ENCODE peak calls at places on chromosomes 6 and 20, in nine cellular contexts. Y is SW480, X is HFF-Myc, H is HL-60, A is GM06990, P is globus pallidus, J is ureter, K is nucleus accumbens, B is bronchial epithelial cell. U is an unnamed sample.

GRCh38 chr6:120431841-120432240 is 902.4 kb downstream of the TBC1D32 start:
- DNase-seq in Y (no peak), X (no peak), H (no peak), A (no peak), P (no peak), J (no peak), K (no peak), B (no peak), U (no peak)

GRCh38 chr6:89797317-89797716 is 22.3 kb downstream of the MDN1 start:
- DNase-seq in Y (no peak), X (no peak), H (no peak), A (no peak), P (no peak), J (no peak), K (no peak), B (no peak), U (no peak)

GRCh38 chr20:414161-414560 is 6.1 kb downstream of the RBCK1 start:
- DNase-seq in Y (no peak), X (no peak), H (no peak), A (no peak), P (no peak), J (no peak), K (no peak), B (no peak), U (no peak)

GRCh38 chr6:163950159-163950558 is 535.6 kb downstream of the QKI start:
- DNase-seq in Y (no peak), X (no peak), H (no peak), A (no peak), P (no peak), J (no peak), K (no peak), B (peak; percentile 11), U (no peak)

GRCh38 chr6:44176935-44177509 is 18.4 kb downstream of the CAPN11 start:
- DNase-seq in Y (peak; percentile 25), X (no peak), H (no peak), A (peak; percentile 70), P (no peak), J (no peak), K (no peak), B (no peak), U (no peak)

GRCh38 chr20:3707508-3707899 is 4.9 kb downstream of the SIGLEC1 start:
- DNase-seq in Y (no peak), X (no peak), H (no peak), A (no peak), P (no peak), J (no peak), K (no peak), B (no peak), U (no peak)

GRCh38 chr6:4256969-4257368 is 121.6 kb upstream of the ECI2 start:
- DNase-seq in Y (no peak), X (no peak), H (no peak), A (no peak), P (no peak), J (no peak), K (no peak), B (no peak), U (no peak)

GRCh38 chr6:41371461-41371991 is 36.1 kb downstream of the NCR2 start:
- DNase-seq in Y (no peak), X (no peak), H (no peak), A (peak; percentile 15), P (no peak), J (peak; percentile 64), K (no peak), B (no peak), U (no peak)

GRCh38 chr6:21883929-21884328 is 290.4 kb downstream of the SOX4 start:
- DNase-seq in Y (no peak), X (no peak), H (no peak), A (no peak), P (no peak), J (no peak), K (no peak), B (no peak), U (no peak)

GRCh38 chr6:44304282-44305199 is 8.6 kb downstream of the AARS2 start:
- DNase-seq in Y (peak; percentile 29), X (no peak), H (no peak), A (no peak), P (no peak), J (no peak), K (peak; percentile 24), B (no peak), U (no peak)

GRCh38 chr6:70684794-70685493 is 17.3 kb downstream of the SMAP1 start:
- DNase-seq in Y (no peak), X (no peak), H (no peak), A (no peak), P (no peak), J (no peak), K (no peak), B (peak; percentile 73), U (no peak)

GRCh38 chr20:23397961-23398360 is 23.3 kb downstream of the NAPB start:
- DNase-seq in Y (no peak), X (no peak), H (no peak), A (no peak), P (no peak), J (no peak), K (no peak), B (peak; percentile 13), U (no peak)

GRCh38 chr20:4267242-4267641 is 251.9 kb upstream of the RNF24 start:
- DNase-seq in Y (no peak), X (no peak), H (peak; percentile 44), A (no peak), P (no peak), J (no peak), K (no peak), B (no peak), U (no peak)

GRCh38 chr6:168182908-168183612 is 104.0 kb upstream of the FRMD1 start:
- DNase-seq in Y (no peak), X (no peak), H (no peak), A (no peak), P (no peak), J (peak; percentile 32), K (no peak), B (no peak), U (no peak)

GRCh38 chr6:36779227-36779626 is 60.0 kb downstream of the CPNE5 start:
- DNase-seq in Y (no peak), X (no peak), H (no peak), A (no peak), P (no peak), J (no peak), K (no peak), B (no peak), U (no peak)

GRCh38 chr6:161891542-161891941 is 617.7 kb upstream of the AGPAT4 start:
- DNase-seq in Y (no peak), X (no peak), H (no peak), A (no peak), P (no peak), J (no peak), K (no peak), B (no peak), U (no peak)

GRCh38 chr20:62663484-62664315 is 21.4 kb downstream of the SLCO4A1 start:
- DNase-seq in Y (no peak), X (no peak), H (no peak), A (no peak), P (no peak), J (no peak), K (no peak), B (no peak), U (no peak)

GRCh38 chr6:81669445-81669844 is 83.0 kb downstream of the TENT5A start:
- DNase-seq in Y (no peak), X (no peak), H (no peak), A (no peak), P (no peak), J (no peak), K (no peak), B (no peak), U (no peak)

GRCh38 chr6:116073765-116074450 is 13.2 kb upstream of the FRK start:
- DNase-seq in Y (peak; percentile 50), X (peak; percentile 33), H (no peak), A (no peak), P (no peak), J (no peak), K (no peak), B (peak; percentile 94), U (no peak)

GRCh38 chr20:50292324-50293243 is 102.0 kb downstream of the CEBPB start:
- DNase-seq in Y (peak; percentile 75), X (peak; percentile 93), H (no peak), A (no peak), P (peak; percentile 61), J (peak; percentile 95), K (peak; percentile 64), B (peak; percentile 70), U (no peak)

GRCh38 chr20:3698511-3699436 is 13.6 kb downstream of the SIGLEC1 start:
- DNase-seq in Y (no peak), X (no peak), H (no peak), A (no peak), P (no peak), J (no peak), K (no peak), B (no peak), U (no peak)

GRCh38 chr6:119079288-119079809 is 885 bp upstream of the FAM184A start:
- DNase-seq in Y (peak; percentile 13), X (no peak), H (no peak), A (no peak), P (no peak), J (no peak), K (no peak), B (peak; percentile 49), U (peak; percentile 32)

GRCh38 chr6:5457036-5457435 is 195.7 kb downstream of the FARS2 start:
- DNase-seq in Y (no peak), X (no peak), H (no peak), A (no peak), P (peak; percentile 53), J (no peak), K (no peak), B (peak; percentile 74), U (no peak)

GRCh38 chr6:38062066-38062465 is 242.5 kb downstream of the ZFAND3 start:
- DNase-seq in Y (no peak), X (no peak), H (no peak), A (no peak), P (no peak), J (no peak), K (no peak), B (no peak), U (no peak)

GRCh38 chr20:20843982-20844381 is 131.5 kb upstream of the RALGAPA2 start:
- DNase-seq in Y (peak; percentile 64), X (no peak), H (no peak), A (no peak), P (no peak), J (peak; percentile 51), K (no peak), B (peak; percentile 22), U (no peak)

GRCh38 chr6:52909131-52909530 is 367 bp downstream of the GSTA3 start:
- DNase-seq in Y (no peak), X (no peak), H (no peak), A (no peak), P (no peak), J (no peak), K (no peak), B (peak; percentile 63), U (no peak)

GRCh38 chr20:31594558-31595379 is 10.3 kb upstream of the ID1 start:
- DNase-seq in Y (no peak), X (no peak), H (no peak), A (no peak), P (no peak), J (no peak), K (no peak), B (no peak), U (no peak)

GRCh38 chr6:118843685-118844390 is 50.1 kb upstream of the ASF1A start:
- DNase-seq in Y (no peak), X (no peak), H (no peak), A (peak; percentile 53), P (no peak), J (no peak), K (no peak), B (no peak), U (no peak)

GRCh38 chr6:28807682-28808280 is 116.0 kb downstream of the TRIM27 start:
- DNase-seq in Y (peak; percentile 20), X (peak; percentile 63), H (no peak), A (peak; percentile 49), P (no peak), J (no peak), K (no peak), B (peak; percentile 59), U (no peak)

GRCh38 chr6:169977434-169978265 is 226.2 kb downstream of the ERMARD start:
- DNase-seq in Y (no peak), X (no peak), H (no peak), A (no peak), P (no peak), J (no peak), K (no peak), B (no peak), U (no peak)

GRCh38 chr6:153591165-153591564 is 447.9 kb upstream of the OPRM1 start:
- DNase-seq in Y (no peak), X (no peak), H (no peak), A (peak; percentile 26), P (no peak), J (no peak), K (no peak), B (no peak), U (no peak)